ENCODE peak calls at places on chromosomes 6 and 20, in seven cellular contexts. R is MCF 10A, M is uterus, W is SHP77, K is left ventricle myocardium superior, A is SJSA1, I is COR-L47. N is an unnamed sample.

GRCh38 chr20:3697588-3698235 is 14.7 kb downstream of the SIGLEC1 start:
- DNase-seq in M (no peak), R (no peak), A (no peak), W (no peak), K (no peak), I (no peak), N (no peak)

GRCh38 chr6:64227868-64228267 is 592.3 kb downstream of the PHF3 start:
- DNase-seq in R (peak), K (no peak), I (no peak), W (no peak), M (no peak), A (no peak), N (no peak)

GRCh38 chr6:32081168-32081624 is 27.9 kb downstream of the TNXB start:
- DNase-seq in W (no peak), A (peak), M (peak), I (no peak), R (peak), K (peak), N (peak)

GRCh38 chr20:6269163-6269873 is 146.5 kb upstream of the FERMT1 start:
- DNase-seq in R (peak), K (no peak), M (no peak), W (no peak), A (no peak), I (no peak), N (no peak)

GRCh38 chr6:73969982-73970960 is 274.3 kb downstream of the CD109 start:
- DNase-seq in A (no peak), R (peak), I (no peak), K (no peak), W (peak), M (peak), N (no peak)

GRCh38 chr20:45515147-45515913 is at the start of gene SPINT3:
- DNase-seq in M (no peak), A (no peak), I (no peak), W (no peak), R (no peak), K (no peak), N (no peak)

GRCh38 chr20:35271904-35272303 is 6.0 kb downstream of the MMP24OS start:
- DNase-seq in R (peak), W (no peak), I (no peak), A (no peak), K (no peak), M (no peak), N (no peak)

GRCh38 chr6:88730602-88731001 is 232.8 kb downstream of the RNGTT start:
- DNase-seq in A (peak), W (no peak), M (no peak), I (no peak), R (peak), K (no peak), N (no peak)

GRCh38 chr20:53606364-53606985 is 12.8 kb upstream of the ZNF217 start:
- DNase-seq in K (no peak), I (no peak), M (no peak), A (no peak), W (no peak), R (peak), N (no peak)

GRCh38 chr6:34318492-34319470 is 70.0 kb upstream of the SMIM29 start:
- DNase-seq in W (no peak), R (no peak), M (no peak), I (no peak), A (no peak), K (no peak), N (no peak)

GRCh38 chr6:135566311-135567068 is 69.0 kb upstream of the AHI1 start:
- DNase-seq in A (no peak), R (no peak), W (no peak), K (no peak), M (no peak), I (no peak), N (no peak)

GRCh38 chr20:58888521-58889333 is 36.2 kb downstream of the GNAS start:
- DNase-seq in R (peak), K (peak), A (peak), I (peak), W (no peak), M (peak), N (peak)

GRCh38 chr6:7865811-7866210 is 44.8 kb downstream of the TXNDC5 start:
- DNase-seq in M (no peak), W (no peak), R (no peak), I (no peak), A (no peak), K (no peak), N (no peak)

GRCh38 chr6:79422666-79423065 is 114.6 kb downstream of the LCA5 start:
- DNase-seq in A (no peak), R (no peak), W (no peak), M (no peak), K (no peak), I (no peak), N (no peak)